ENCODE peak calls at places on chromosomes 4 and X, in eight cellular contexts. P, A, X, Y, T, S, I and B are unnamed samples.

GRCh38 chr4:37455301-37456062 is 210.9 kb downstream of the NWD2 start:
- DNase-seq in T (no peak), P (peak), Y (no peak), S (no peak), A (no peak), I (no peak), X (no peak), B (no peak)

GRCh38 chr4:3780347-3781171 is 14.4 kb downstream of the ADRA2C start:
- DNase-seq in X (no peak), T (peak), P (peak), I (no peak), A (no peak), S (no peak), Y (no peak), B (no peak)

GRCh38 chrX:103584606-103585005 is 709 bp upstream of the TCEAL4 start:
- DNase-seq in A (no peak), T (no peak), P (no peak), Y (no peak), S (no peak), X (no peak), I (no peak), B (no peak)

GRCh38 chr4:78293841-78294301 is 236.7 kb downstream of the FRAS1 start:
- DNase-seq in T (no peak), X (no peak), A (no peak), I (peak), P (peak), Y (no peak), S (no peak), B (peak)

GRCh38 chrX:17549005-17549685 is 174.1 kb downstream of the NHS start:
- DNase-seq in X (no peak), A (no peak), Y (no peak), P (no peak), T (no peak), S (no peak), I (no peak), B (no peak)

GRCh38 chr4:25694466-25694865 is 38.8 kb downstream of the SLC34A2 start:
- DNase-seq in A (no peak), S (no peak), Y (no peak), T (no peak), P (no peak), I (peak), X (no peak), B (no peak)

GRCh38 chrX:150372756-150373155 is 9.6 kb downstream of the MAMLD1 start:
- DNase-seq in A (no peak), X (no peak), Y (no peak), P (no peak), T (no peak), I (no peak), S (no peak), B (no peak)

GRCh38 chrX:68878977-68879376 is 50.2 kb downstream of the EFNB1 start:
- DNase-seq in A (no peak), X (no peak), P (no peak), I (no peak), T (no peak), Y (no peak), S (no peak), B (no peak)

GRCh38 chr4:128979934-128980333 is 113.4 kb downstream of the SCLT1 start:
- DNase-seq in S (no peak), T (peak), Y (no peak), A (no peak), I (peak), P (no peak), X (no peak), B (peak)

GRCh38 chr4:129355529-129355928 is 259.6 kb downstream of the C4orf33 start:
- DNase-seq in P (no peak), I (no peak), A (no peak), S (no peak), T (no peak), Y (no peak), X (no peak), B (peak)